ENCODE peak calls at places on chromosomes 5 and 9, in six cellular contexts. J is AG20443; L is effector memory CD8-positive, alpha-beta T cell; W is amniotic stem cell; Y is H9; M is NCI-H1417. Z is an unnamed sample.

GRCh38 chr5:174503461-174504265 is 220.7 kb upstream of the MSX2 start:
- DNase-seq in J (peak), L (no peak), W (peak), Y (no peak), M (no peak), Z (peak)

GRCh38 chr5:3597002-3597726 is 1.5 kb downstream of the IRX1 start:
- DNase-seq in J (no peak), L (no peak), W (no peak), Y (peak), M (no peak), Z (no peak)

GRCh38 chr9:12698293-12698692 is 5.1 kb downstream of the TYRP1 start:
- DNase-seq in J (peak), L (no peak), W (no peak), Y (no peak), M (no peak), Z (no peak)

GRCh38 chr5:62538017-62538942 is 40.3 kb upstream of the LRRC70 start:
- DNase-seq in J (no peak), L (no peak), W (no peak), Y (no peak), M (no peak), Z (peak)

GRCh38 chr9:113673726-113674125 is 202.4 kb upstream of the ZNF618 start:
- DNase-seq in J (no peak), L (no peak), W (no peak), Y (no peak), M (no peak), Z (no peak)

GRCh38 chr5:98499892-98500291 is 273.6 kb upstream of the RGMB start:
- DNase-seq in J (no peak), L (no peak), W (no peak), Y (no peak), M (no peak), Z (no peak)

GRCh38 chr9:34646211-34647083 is at the start of gene GALT:
- DNase-seq in J (peak), L (peak), W (peak), Y (peak), M (peak), Z (peak)

GRCh38 chr9:123460091-123460490 is 104.1 kb downstream of the CRB2 start:
- DNase-seq in J (peak), L (no peak), W (no peak), Y (no peak), M (no peak), Z (no peak)

GRCh38 chr5:56011835-56012234 is 17.1 kb upstream of the IL6ST start:
- DNase-seq in J (peak), L (no peak), W (peak), Y (no peak), M (no peak), Z (peak)

GRCh38 chr5:84181093-84181492 is 203.6 kb downstream of the EDIL3 start:
- DNase-seq in J (peak), L (no peak), W (no peak), Y (no peak), M (no peak), Z (no peak)

GRCh38 chr9:110027624-110028023 is 180.3 kb downstream of the C9orf152 start:
- DNase-seq in J (peak), L (no peak), W (no peak), Y (no peak), M (no peak), Z (no peak)

GRCh38 chr5:111124793-111125192 is 32.6 kb downstream of the WDR36 start:
- DNase-seq in J (no peak), L (no peak), W (no peak), Y (no peak), M (no peak), Z (no peak)

GRCh38 chr9:128937310-128938165 is 9.9 kb downstream of the DOLK start:
- DNase-seq in J (no peak), L (no peak), W (no peak), Y (no peak), M (no peak), Z (no peak)

GRCh38 chr9:120947222-120947621 is 20.6 kb upstream of the TRAF1 start:
- DNase-seq in J (no peak), L (no peak), W (no peak), Y (no peak), M (no peak), Z (no peak)

GRCh38 chr9:22170162-22170932 is 161.2 kb upstream of the CDKN2B start:
- DNase-seq in J (peak), L (no peak), W (no peak), Y (no peak), M (no peak), Z (no peak)

GRCh38 chr9:135134253-135135028 is 47.0 kb downstream of the OLFM1 start:
- DNase-seq in J (no peak), L (no peak), W (no peak), Y (no peak), M (peak), Z (no peak)

GRCh38 chr5:134053840-134054338 is 49.1 kb upstream of the VDAC1 start:
- DNase-seq in J (no peak), L (no peak), W (no peak), Y (no peak), M (no peak), Z (no peak)

GRCh38 chr9:88183798-88184495 is 45.7 kb upstream of the SPATA31C2 start:
- DNase-seq in J (no peak), L (no peak), W (no peak), Y (no peak), M (no peak), Z (no peak)

GRCh38 chr9:109889456-109889855 is 109.5 kb downstream of the PALM2AKAP2 start:
- DNase-seq in J (no peak), L (no peak), W (no peak), Y (no peak), M (no peak), Z (no peak)

GRCh38 chr9:133375116-133375723 is 640 bp downstream of the SURF4 start:
- DNase-seq in J (peak), L (no peak), W (no peak), Y (no peak), M (no peak), Z (no peak)

GRCh38 chr5:170576602-170577584 is 73.1 kb downstream of the KCNIP1 start:
- DNase-seq in J (peak), L (no peak), W (no peak), Y (no peak), M (no peak), Z (no peak)

GRCh38 chr5:139708877-139709586 is 60.9 kb downstream of the CXXC5 start:
- DNase-seq in J (peak), L (no peak), W (no peak), Y (no peak), M (peak), Z (no peak)

GRCh38 chr9:116656977-116657376 is 30.1 kb upstream of the TRIM32 start:
- DNase-seq in J (peak), L (no peak), W (no peak), Y (no peak), M (no peak), Z (no peak)

GRCh38 chr5:90473321-90474234 is 993 bp downstream of the MBLAC2 start:
- DNase-seq in J (peak), L (peak), W (peak), Y (peak), M (peak), Z (no peak)

GRCh38 chr5:146848133-146848532 is 30.4 kb downstream of the PPP2R2B start:
- DNase-seq in J (no peak), L (no peak), W (no peak), Y (no peak), M (no peak), Z (no peak)

GRCh38 chr5:157431544-157432200 is 28.3 kb upstream of the NIPAL4 start:
- DNase-seq in J (peak), L (peak), W (peak), Y (no peak), M (peak), Z (peak)